ENCODE peak calls at places on chromosomes 7 and 10, in ten cellular contexts. B, G, D, V, A, K, J, Z, M and E are unnamed samples.

GRCh38 chr10:114634607-114634974 is 23.5 kb downstream of the ABLIM1 start:
- DNase-seq in B (peak; percentile 97), G (peak; percentile 20), D (no peak), V (no peak), A (no peak), K (no peak), J (peak; percentile 46), Z (no peak), M (no peak), E (no peak)

GRCh38 chr7:4763091-4763793 is 12.2 kb upstream of the AP5Z1 start:
- DNase-seq in B (no peak), G (no peak), D (no peak), V (no peak), A (no peak), K (no peak), J (no peak), Z (no peak), M (no peak), E (no peak)

GRCh38 chr10:3749597-3750351 is 35.2 kb downstream of the KLF6 start:
- DNase-seq in B (peak; percentile 67), G (no peak), D (no peak), V (no peak), A (no peak), K (no peak), J (peak; percentile 48), Z (no peak), M (no peak), E (no peak)

GRCh38 chr10:1968257-1969025 is 231.1 kb upstream of the ADARB2 start:
- DNase-seq in B (no peak), G (no peak), D (no peak), V (no peak), A (no peak), K (no peak), J (no peak), Z (no peak), M (no peak), E (no peak)

GRCh38 chr7:43646603-43647313 is 63.9 kb downstream of the STK17A start:
- DNase-seq in B (peak; percentile 72), G (no peak), D (peak; percentile 17), V (no peak), A (no peak), K (no peak), J (no peak), Z (no peak), M (no peak), E (no peak)

GRCh38 chr10:28359334-28359733 is 56.5 kb upstream of the MPP7 start:
- DNase-seq in B (no peak), G (no peak), D (no peak), V (no peak), A (no peak), K (no peak), J (no peak), Z (no peak), M (no peak), E (no peak)

GRCh38 chr7:1204460-1204859 is 28.2 kb upstream of the UNCX start:
- DNase-seq in B (no peak), G (no peak), D (no peak), V (no peak), A (no peak), K (no peak), J (no peak), Z (no peak), M (no peak), E (no peak)

GRCh38 chr10:31118561-31118960 is 86.9 kb upstream of the ZNF438 start:
- DNase-seq in B (peak; percentile 41), G (no peak), D (no peak), V (no peak), A (no peak), K (no peak), J (no peak), Z (no peak), M (no peak), E (no peak)

GRCh38 chr10:101136007-101136707 is 5.1 kb downstream of the TLX1 start:
- DNase-seq in B (no peak), G (peak; percentile 70), D (no peak), V (no peak), A (no peak), K (no peak), J (no peak), Z (no peak), M (no peak), E (no peak)

GRCh38 chr7:149067869-149068268 is 22.6 kb downstream of the ZNF786 start:
- DNase-seq in B (no peak), G (peak; percentile 42), D (no peak), V (no peak), A (peak; percentile 38), K (no peak), J (no peak), Z (no peak), M (no peak), E (no peak)

GRCh38 chr10:34223658-34224057 is 591.4 kb downstream of the PARD3 start:
- DNase-seq in B (no peak), G (no peak), D (no peak), V (no peak), A (no peak), K (no peak), J (no peak), Z (no peak), M (no peak), E (no peak)

GRCh38 chr10:71133710-71134686 is 78.4 kb upstream of the UNC5B start:
- DNase-seq in B (no peak), G (no peak), D (no peak), V (no peak), A (no peak), K (no peak), J (no peak), Z (no peak), M (no peak), E (no peak)

GRCh38 chr10:18616337-18616736 is 35.0 kb downstream of the NSUN6 start:
- DNase-seq in B (no peak), G (no peak), D (no peak), V (no peak), A (no peak), K (no peak), J (no peak), Z (no peak), M (no peak), E (no peak)

GRCh38 chr10:118342638-118343020 is 505 bp upstream of the FAM204A start:
- DNase-seq in B (peak; percentile 17), G (no peak), D (peak; percentile 0), V (no peak), A (no peak), K (no peak), J (no peak), Z (no peak), M (no peak), E (no peak)

GRCh38 chr10:100370561-100370975 is 23.5 kb downstream of the SCD start:
- DNase-seq in B (peak; percentile 52), G (no peak), D (no peak), V (peak; percentile 3), A (no peak), K (no peak), J (no peak), Z (peak; percentile 14), M (peak; percentile 12), E (no peak)

GRCh38 chr10:128125416-128125943 is 743 bp downstream of the MKI67 start:
- DNase-seq in B (no peak), G (no peak), D (no peak), V (no peak), A (peak; percentile 76), K (peak; percentile 14), J (no peak), Z (peak; percentile 34), M (no peak), E (peak; percentile 78)

GRCh38 chr7:87628780-87629569 is 777 bp downstream of the RUNDC3B start:
- DNase-seq in B (peak; percentile 10), G (peak; percentile 65), D (no peak), V (peak; percentile 41), A (peak; percentile 67), K (no peak), J (peak; percentile 17), Z (no peak), M (no peak), E (peak; percentile 87)

GRCh38 chr10:129328531-129328930 is 138.5 kb upstream of the MGMT start:
- DNase-seq in B (no peak), G (no peak), D (no peak), V (no peak), A (no peak), K (no peak), J (no peak), Z (no peak), M (no peak), E (no peak)

GRCh38 chr7:47591655-47592572 is 10.0 kb upstream of the TNS3 start:
- DNase-seq in B (peak; percentile 74), G (peak; percentile 65), D (no peak), V (no peak), A (no peak), K (no peak), J (no peak), Z (no peak), M (no peak), E (no peak)

GRCh38 chr10:43128958-43129706 is 9.1 kb upstream of the CSGALNACT2 start:
- DNase-seq in B (peak; percentile 92), G (peak; percentile 37), D (no peak), V (no peak), A (peak; percentile 55), K (no peak), J (no peak), Z (no peak), M (no peak), E (peak; percentile 22)

GRCh38 chr7:136138991-136139390 is 161.8 kb upstream of the MTPN start:
- DNase-seq in B (no peak), G (no peak), D (no peak), V (no peak), A (no peak), K (no peak), J (no peak), Z (no peak), M (no peak), E (no peak)

GRCh38 chr7:56105508-56105907 is 768 bp downstream of the CHCHD2 start:
- DNase-seq in B (peak; percentile 79), G (no peak), D (no peak), V (no peak), A (peak; percentile 69), K (peak; percentile 13), J (no peak), Z (peak; percentile 49), M (peak; percentile 23), E (peak; percentile 51)

GRCh38 chr7:125830743-125831142 is 901.1 kb upstream of the POT1 start:
- DNase-seq in B (no peak), G (no peak), D (no peak), V (no peak), A (no peak), K (no peak), J (no peak), Z (no peak), M (no peak), E (no peak)

GRCh38 chr10:1368772-1369171 is 312.6 kb downstream of the WDR37 start:
- DNase-seq in B (no peak), G (peak; percentile 90), D (no peak), V (no peak), A (peak; percentile 76), K (peak; percentile 18), J (no peak), Z (no peak), M (peak; percentile 14), E (no peak)

GRCh38 chr7:113731571-113731970 is 187.2 kb downstream of the PPP1R3A start:
- DNase-seq in B (peak; percentile 1), G (no peak), D (no peak), V (no peak), A (no peak), K (no peak), J (no peak), Z (no peak), M (no peak), E (no peak)

GRCh38 chr7:36064676-36065075 is 88.4 kb upstream of the EEPD1 start:
- DNase-seq in B (no peak), G (no peak), D (no peak), V (no peak), A (no peak), K (no peak), J (no peak), Z (no peak), M (no peak), E (no peak)